ENCODE peak calls at places on chromosome 18, in five cellular contexts. P is endothelial cell of umbilical vein, B is K562, R is A549, E is H1. W is an unnamed sample. For H3K4me1, the result is how much of the 10 kb centered on the place peaks cover.

GRCh38 chr18:2927745-2928144 is 80.9 kb downstream of the EMILIN2 start:
- DNase-seq in P (no peak), B (no peak), R (no peak), E (no peak), W (no peak)

GRCh38 chr18:25658476-25658875 is 306.5 kb upstream of the ZNF521 start:
- DNase-seq in P (no peak), B (no peak), R (no peak), E (no peak), W (no peak)

GRCh38 chr18:40882468-40882867 is 1072.6 kb upstream of the PIK3C3 start:
- DNase-seq in P (no peak), B (no peak), R (no peak), E (no peak), W (no peak)

GRCh38 chr18:48827321-48828200 is 123.2 kb downstream of the SMAD7 start:
- DNase-seq in P (peak), B (no peak), R (no peak), E (no peak), W (no peak)

GRCh38 chr18:51622676-51623075 is 425.2 kb upstream of the MEX3C start:
- DNase-seq in P (no peak), B (no peak), R (no peak), E (no peak), W (no peak)

GRCh38 chr18:48872234-48873145 is 78.3 kb downstream of the SMAD7 start:
- DNase-seq in P (no peak), B (no peak), R (no peak), E (no peak), W (no peak)

GRCh38 chr18:69109686-69110085 is 291.0 kb upstream of the DOK6 start:
- DNase-seq in P (no peak), B (no peak), R (no peak), E (no peak), W (no peak)

GRCh38 chr18:28789460-28789859 is 612.5 kb upstream of the CDH2 start:
- DNase-seq in P (no peak), B (no peak), R (no peak), E (no peak), W (no peak)

GRCh38 chr18:44679912-44680270 is 797 bp upstream of the SETBP1 start:
- DNase-seq in P (peak), B (no peak), R (peak), E (no peak), W (no peak)

GRCh38 chr18:34866310-34866709 is 156.2 kb downstream of the DTNA start:
- DNase-seq in P (no peak), B (no peak), R (no peak), E (no peak), W (no peak)

GRCh38 chr18:5678779-5679406 is 135.1 kb upstream of the EPB41L3 start:
- DNase-seq in P (no peak), B (no peak), R (no peak), E (no peak), W (no peak)
- H3K4me1 ChIP-seq in P (under half), B (under half), R (under half), E (under half), W (under half)

GRCh38 chr18:79926306-79926705 is 25.1 kb downstream of the SLC66A2 start:
- DNase-seq in P (no peak), B (no peak), R (no peak), E (no peak), W (no peak)
- TF ChIP-seq JUN in P (no peak), B (no peak), R (no peak), E (no peak), W (no peak)

GRCh38 chr18:77058186-77058847 is 74.3 kb downstream of the MBP start:
- DNase-seq in P (no peak), B (no peak), R (no peak), E (no peak), W (no peak)
- H3K4me1 ChIP-seq in P (under half), B (under half), R (under half), E (under half), W (under half)

DNA sequence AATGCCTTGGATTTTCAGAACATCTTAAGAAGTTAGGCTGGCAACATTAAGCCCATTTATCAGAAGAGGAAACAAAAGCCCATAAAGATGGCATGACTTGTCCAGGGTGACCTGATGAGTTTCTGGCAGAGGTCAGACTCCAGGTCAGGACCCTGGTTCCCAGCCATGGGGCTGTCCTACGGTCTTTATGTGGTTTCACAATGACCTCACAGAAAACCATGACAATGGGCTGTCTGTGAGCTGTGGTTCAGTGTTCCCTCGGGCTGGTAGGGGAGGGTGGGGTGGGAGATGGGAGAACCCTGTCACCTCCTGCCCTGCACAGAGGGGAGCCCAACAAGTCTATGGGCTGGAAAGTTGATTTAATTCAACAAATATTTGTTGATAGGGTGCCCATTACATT is 101.8 kb downstream of the LOXHD1 start:
- DNase-seq in P (no peak), B (no peak), R (no peak), E (no peak), W (peak)
- TF ChIP-seq JUN in P (no peak), B (no peak), R (no peak), E (no peak), W (no peak)